ENCODE peak calls at places on chromosome 2, in eight cellular contexts. Y, V, S, Q, L, F, R and Z are unnamed samples.

GRCh38 chr2:75381032-75381431 is 179.7 kb downstream of the EVA1A start:
- DNase-seq in Y (no peak), V (no peak), S (no peak), Q (no peak), L (no peak), F (no peak), R (no peak), Z (no peak)

GRCh38 chr2:231133365-231134114 is 8.7 kb upstream of the HTR2B start:
- DNase-seq in Y (no peak), V (no peak), S (no peak), Q (no peak), L (peak; percentile 83), F (no peak), R (no peak), Z (peak; percentile 66)

GRCh38 chr2:238100049-238100820 is at the start of gene ESPNL:
- DNase-seq in Y (peak; percentile 23), V (no peak), S (peak; percentile 26), Q (peak; percentile 62), L (no peak), F (no peak), R (no peak), Z (no peak)

GRCh38 chr2:60519259-60519863 is 34.1 kb downstream of the BCL11A start:
- DNase-seq in Y (no peak), V (no peak), S (no peak), Q (no peak), L (peak; percentile 61), F (no peak), R (no peak), Z (peak; percentile 41)

GRCh38 chr2:112811841-112812306 is 24.7 kb downstream of the IL1B start:
- DNase-seq in Y (no peak), V (no peak), S (peak; percentile 96), Q (no peak), L (peak; percentile 66), F (no peak), R (peak; percentile 63), Z (peak; percentile 89)

GRCh38 chr2:240356700-240357640 is 78.5 kb upstream of the GPC1 start:
- DNase-seq in Y (no peak), V (no peak), S (no peak), Q (peak; percentile 63), L (no peak), F (no peak), R (no peak), Z (no peak)

GRCh38 chr2:143948710-143949109 is 571.2 kb downstream of the ZEB2 start:
- DNase-seq in Y (no peak), V (no peak), S (no peak), Q (no peak), L (peak; percentile 29), F (no peak), R (no peak), Z (peak; percentile 12)

GRCh38 chr2:101197215-101197745 is 46.1 kb upstream of the TBC1D8 start:
- DNase-seq in Y (no peak), V (no peak), S (peak; percentile 26), Q (no peak), L (no peak), F (no peak), R (no peak), Z (no peak)

GRCh38 chr2:159658887-159659437 is 42.6 kb upstream of the BAZ2B start:
- DNase-seq in Y (no peak), V (peak; percentile 34), S (no peak), Q (no peak), L (peak; percentile 16), F (no peak), R (no peak), Z (peak; percentile 69)

GRCh38 chr2:225584821-225585220 is 185.3 kb downstream of the NYAP2 start:
- DNase-seq in Y (no peak), V (no peak), S (no peak), Q (no peak), L (no peak), F (no peak), R (no peak), Z (no peak)

GRCh38 chr2:158714420-158714819 is 80.7 kb upstream of the DAPL1 start:
- DNase-seq in Y (no peak), V (no peak), S (no peak), Q (no peak), L (no peak), F (no peak), R (no peak), Z (no peak)

GRCh38 chr2:46135936-46136335 is 161.3 kb upstream of the EPAS1 start:
- DNase-seq in Y (no peak), V (no peak), S (no peak), Q (no peak), L (peak; percentile 29), F (no peak), R (no peak), Z (peak; percentile 82)

GRCh38 chr2:235605999-235606715 is 112.3 kb downstream of the AGAP1 start:
- DNase-seq in Y (no peak), V (no peak), S (peak; percentile 61), Q (no peak), L (peak; percentile 87), F (no peak), R (no peak), Z (peak; percentile 87)

GRCh38 chr2:61340242-61340641 is 130.6 kb downstream of the USP34 start:
- DNase-seq in Y (no peak), V (no peak), S (peak; percentile 10), Q (no peak), L (peak; percentile 61), F (no peak), R (no peak), Z (peak; percentile 87)

GRCh38 chr2:137031731-137032130 is 266.4 kb downstream of the THSD7B start:
- DNase-seq in Y (no peak), V (no peak), S (no peak), Q (no peak), L (no peak), F (no peak), R (no peak), Z (no peak)

GRCh38 chr2:133667085-133667484 is 98.8 kb upstream of the NCKAP5 start:
- DNase-seq in Y (no peak), V (no peak), S (peak; percentile 77), Q (no peak), L (peak; percentile 82), F (no peak), R (no peak), Z (peak; percentile 85)

GRCh38 chr2:3168230-3168891 is 209.3 kb downstream of the EIPR1 start:
- DNase-seq in Y (no peak), V (no peak), S (peak; percentile 47), Q (peak; percentile 42), L (peak; percentile 95), F (no peak), R (no peak), Z (peak; percentile 47)